ENCODE peak calls at places on chromosome 19, in ten cellular contexts. F, R, X, V, I, O, U, Q, N and K are unnamed samples.

GRCh38 chr19:48511321-48511731 is 309 bp downstream of the LMTK3 start:
- DNase-seq in F (no peak), R (no peak), X (no peak), V (no peak), I (no peak), O (no peak), U (no peak), Q (no peak), N (no peak), K (no peak)

GRCh38 chr19:43809762-43810696 is 7.8 kb upstream of the LYPD5 start:
- DNase-seq in F (peak), R (no peak), X (no peak), V (no peak), I (no peak), O (no peak), U (no peak), Q (peak), N (no peak), K (no peak)

GRCh38 chr19:35327642-35328041 is 1.3 kb upstream of the CD22 start:
- DNase-seq in F (no peak), R (no peak), X (no peak), V (no peak), I (no peak), O (no peak), U (no peak), Q (no peak), N (no peak), K (no peak)

GRCh38 chr19:55626350-55626749 is 2.0 kb upstream of the ZNF784 start:
- DNase-seq in F (no peak), R (no peak), X (no peak), V (no peak), I (no peak), O (no peak), U (no peak), Q (no peak), N (no peak), K (no peak)

GRCh38 chr19:15177269-15178116 is 23.3 kb downstream of the NOTCH3 start:
- DNase-seq in F (no peak), R (peak), X (peak), V (peak), I (peak), O (peak), U (no peak), Q (peak), N (peak), K (peak)

GRCh38 chr19:46601318-46602224 is at the start of gene CALM3:
- DNase-seq in F (no peak), R (no peak), X (peak), V (no peak), I (peak), O (no peak), U (peak), Q (no peak), N (no peak), K (peak)

GRCh38 chr19:3270908-3271307 is 46.4 kb downstream of the CELF5 start:
- DNase-seq in F (peak), R (peak), X (no peak), V (no peak), I (peak), O (no peak), U (no peak), Q (peak), N (no peak), K (no peak)

GRCh38 chr19:55618426-55618825 is 5.9 kb downstream of the ZNF784 start:
- DNase-seq in F (no peak), R (no peak), X (no peak), V (no peak), I (no peak), O (no peak), U (no peak), Q (no peak), N (no peak), K (peak)

GRCh38 chr19:51342631-51343569 is 961 bp upstream of the VSIG10L start:
- DNase-seq in F (no peak), R (no peak), X (no peak), V (no peak), I (no peak), O (no peak), U (no peak), Q (no peak), N (no peak), K (no peak)

GRCh38 chr19:2607712-2608601 is 94.5 kb downstream of the GNG7 start:
- DNase-seq in F (no peak), R (no peak), X (peak), V (no peak), I (no peak), O (no peak), U (no peak), Q (no peak), N (no peak), K (no peak)

GRCh38 chr19:46659151-46660007 is 1.6 kb downstream of the DACT3 start:
- DNase-seq in F (no peak), R (peak), X (no peak), V (no peak), I (peak), O (no peak), U (peak), Q (no peak), N (peak), K (peak)

GRCh38 chr19:33522371-33522662 is 726 bp upstream of the PEPD start:
- DNase-seq in F (no peak), R (no peak), X (no peak), V (no peak), I (no peak), O (no peak), U (no peak), Q (no peak), N (no peak), K (no peak)

GRCh38 chr19:1290245-1290698 is 4.6 kb downstream of the EFNA2 start:
- DNase-seq in F (no peak), R (no peak), X (no peak), V (no peak), I (no peak), O (no peak), U (no peak), Q (no peak), N (no peak), K (no peak)

GRCh38 chr19:51467864-51468544 is 9.8 kb upstream of the SIGLEC8 start:
- DNase-seq in F (no peak), R (no peak), X (no peak), V (peak), I (no peak), O (no peak), U (no peak), Q (no peak), N (no peak), K (no peak)

GRCh38 chr19:30521937-30522336 is 149.8 kb downstream of the ZNF536 start:
- DNase-seq in F (no peak), R (no peak), X (no peak), V (no peak), I (no peak), O (no peak), U (no peak), Q (no peak), N (no peak), K (no peak)

GRCh38 chr19:52099497-52100138 is 4.1 kb upstream of the ZNF841 start:
- DNase-seq in F (no peak), R (no peak), X (no peak), V (no peak), I (no peak), O (no peak), U (no peak), Q (no peak), N (no peak), K (no peak)

GRCh38 chr19:35468637-35469036 is 20.6 kb downstream of the FFAR2 start:
- DNase-seq in F (peak), R (peak), X (peak), V (no peak), I (peak), O (no peak), U (no peak), Q (no peak), N (no peak), K (no peak)

GRCh38 chr19:56088454-56089215 is 32.5 kb downstream of the ZNF787 start:
- DNase-seq in F (no peak), R (no peak), X (no peak), V (no peak), I (no peak), O (no peak), U (no peak), Q (no peak), N (no peak), K (no peak)

GRCh38 chr19:12365094-12365371 is 450 bp downstream of the ZNF442 start:
- DNase-seq in F (no peak), R (peak), X (no peak), V (no peak), I (peak), O (no peak), U (no peak), Q (peak), N (no peak), K (no peak)

GRCh38 chr19:42028304-42029216 is 34.5 kb upstream of the ATP1A3 start:
- DNase-seq in F (peak), R (no peak), X (no peak), V (no peak), I (peak), O (no peak), U (no peak), Q (no peak), N (no peak), K (no peak)

GRCh38 chr19:47651691-47652090 is 42.8 kb downstream of the BICRA start:
- DNase-seq in F (no peak), R (no peak), X (no peak), V (no peak), I (no peak), O (no peak), U (no peak), Q (no peak), N (no peak), K (no peak)

GRCh38 chr19:35247526-35248309 is 1.1 kb upstream of the LSR start:
- DNase-seq in F (peak), R (peak), X (peak), V (peak), I (peak), O (no peak), U (no peak), Q (no peak), N (no peak), K (peak)

GRCh38 chr19:4473708-4474503 is 1.8 kb downstream of the HDGFL2 start:
- DNase-seq in F (no peak), R (no peak), X (no peak), V (no peak), I (no peak), O (no peak), U (peak), Q (no peak), N (no peak), K (no peak)

GRCh38 chr19:10043286-10043927 is 30.1 kb downstream of the RDH8 start:
- DNase-seq in F (no peak), R (no peak), X (no peak), V (no peak), I (no peak), O (no peak), U (no peak), Q (peak), N (no peak), K (no peak)

GRCh38 chr19:47112166-47112663 is 1.4 kb downstream of the ZC3H4 start:
- DNase-seq in F (no peak), R (peak), X (peak), V (peak), I (peak), O (peak), U (peak), Q (peak), N (peak), K (peak)

GRCh38 chr19:1355258-1355973 is 28.3 kb upstream of the NDUFS7 start:
- DNase-seq in F (no peak), R (no peak), X (peak), V (no peak), I (no peak), O (no peak), U (no peak), Q (no peak), N (peak), K (no peak)

GRCh38 chr19:18023596-18024212 is 15.7 kb downstream of the ARRDC2 start:
- DNase-seq in F (no peak), R (peak), X (peak), V (no peak), I (peak), O (peak), U (peak), Q (no peak), N (peak), K (peak)

GRCh38 chr19:35291259-35291658 is 702 bp upstream of the MAG start:
- DNase-seq in F (no peak), R (no peak), X (no peak), V (no peak), I (no peak), O (no peak), U (no peak), Q (no peak), N (no peak), K (no peak)

GRCh38 chr19:21158523-21159135 is 16.8 kb downstream of the ZNF431 start:
- DNase-seq in F (no peak), R (no peak), X (no peak), V (no peak), I (no peak), O (no peak), U (no peak), Q (peak), N (no peak), K (no peak)

GRCh38 chr19:31943305-31943704 is 402.1 kb upstream of the ZNF507 start:
- DNase-seq in F (no peak), R (no peak), X (no peak), V (no peak), I (peak), O (no peak), U (no peak), Q (no peak), N (no peak), K (no peak)

GRCh38 chr19:41698746-41699230 is 9.6 kb upstream of the CEACAM5 start:
- DNase-seq in F (no peak), R (no peak), X (no peak), V (no peak), I (no peak), O (no peak), U (no peak), Q (no peak), N (no peak), K (no peak)

GRCh38 chr19:45251452-45252354 is 632 bp downstream of the MARK4 start:
- DNase-seq in F (no peak), R (peak), X (no peak), V (no peak), I (no peak), O (no peak), U (peak), Q (no peak), N (peak), K (peak)

GRCh38 chr19:33418461-33418860 is 45.0 kb downstream of the CEBPG start:
- DNase-seq in F (no peak), R (no peak), X (no peak), V (no peak), I (no peak), O (no peak), U (no peak), Q (no peak), N (no peak), K (no peak)

GRCh38 chr19:55160128-55160985 is 2.8 kb upstream of the TNNI3 start:
- DNase-seq in F (peak), R (peak), X (peak), V (peak), I (peak), O (peak), U (peak), Q (peak), N (peak), K (peak)

GRCh38 chr19:45900661-45901431 is 1.6 kb downstream of the MYPOP start:
- DNase-seq in F (no peak), R (no peak), X (no peak), V (no peak), I (no peak), O (no peak), U (no peak), Q (no peak), N (no peak), K (no peak)

GRCh38 chr19:13366529-13367143 is 139.6 kb downstream of the CACNA1A start:
- DNase-seq in F (peak), R (no peak), X (no peak), V (no peak), I (no peak), O (no peak), U (no peak), Q (peak), N (no peak), K (no peak)
- TF ChIP-seq POLR2A in F (no peak), R (no peak), X (no peak), V (no peak), I (no peak), O (no peak), U (no peak), Q (no peak), N (no peak), K (no peak)

GRCh38 chr19:50178859-50179537 is 15.9 kb upstream of the IZUMO2 start:
- DNase-seq in F (no peak), R (no peak), X (no peak), V (no peak), I (no peak), O (no peak), U (no peak), Q (no peak), N (no peak), K (no peak)

GRCh38 chr19:50175924-50176323 is 12.8 kb upstream of the IZUMO2 start:
- DNase-seq in F (no peak), R (no peak), X (no peak), V (no peak), I (no peak), O (no peak), U (no peak), Q (no peak), N (no peak), K (no peak)

GRCh38 chr19:50181121-50181520 is 18.0 kb upstream of the IZUMO2 start:
- DNase-seq in F (no peak), R (no peak), X (no peak), V (no peak), I (no peak), O (no peak), U (no peak), Q (no peak), N (no peak), K (no peak)

GRCh38 chr19:50174100-50174793 is 11.2 kb upstream of the IZUMO2 start:
- DNase-seq in F (no peak), R (no peak), X (no peak), V (no peak), I (no peak), O (no peak), U (no peak), Q (no peak), N (no peak), K (no peak)

GRCh38 chr19:50178320-50178719 is 15.2 kb upstream of the IZUMO2 start:
- DNase-seq in F (no peak), R (no peak), X (no peak), V (no peak), I (no peak), O (no peak), U (no peak), Q (no peak), N (no peak), K (no peak)
- H3K27ac ChIP-seq in F (no peak), R (no peak), X (peak), V (no peak), I (no peak), O (no peak), U (no peak), Q (no peak), N (no peak), K (no peak)

GRCh38 chr19:14005381-14006084 is 587 bp downstream of the RFX1 start:
- DNase-seq in F (peak), R (peak), X (peak), V (peak), I (peak), O (peak), U (peak), Q (peak), N (peak), K (peak)
- TF ChIP-seq POLR2A in F (no peak), R (peak), X (peak), V (no peak), I (no peak), O (peak), U (peak), Q (peak), N (peak), K (peak)

GRCh38 chr19:39355253-39355652 is 13.0 kb downstream of the SAMD4B start:
- DNase-seq in F (no peak), R (no peak), X (no peak), V (no peak), I (no peak), O (no peak), U (no peak), Q (no peak), N (no peak), K (no peak)

GRCh38 chr19:39360599-39360998 is 18.4 kb downstream of the SAMD4B start:
- DNase-seq in F (no peak), R (no peak), X (no peak), V (no peak), I (no peak), O (no peak), U (no peak), Q (no peak), N (no peak), K (no peak)

GRCh38 chr19:39356647-39357046 is 14.4 kb downstream of the SAMD4B start:
- DNase-seq in F (no peak), R (no peak), X (no peak), V (no peak), I (no peak), O (no peak), U (no peak), Q (no peak), N (no peak), K (no peak)

GRCh38 chr19:39356073-39356472 is 13.9 kb downstream of the SAMD4B start:
- DNase-seq in F (no peak), R (no peak), X (no peak), V (no peak), I (no peak), O (no peak), U (no peak), Q (no peak), N (no peak), K (no peak)

DNA sequence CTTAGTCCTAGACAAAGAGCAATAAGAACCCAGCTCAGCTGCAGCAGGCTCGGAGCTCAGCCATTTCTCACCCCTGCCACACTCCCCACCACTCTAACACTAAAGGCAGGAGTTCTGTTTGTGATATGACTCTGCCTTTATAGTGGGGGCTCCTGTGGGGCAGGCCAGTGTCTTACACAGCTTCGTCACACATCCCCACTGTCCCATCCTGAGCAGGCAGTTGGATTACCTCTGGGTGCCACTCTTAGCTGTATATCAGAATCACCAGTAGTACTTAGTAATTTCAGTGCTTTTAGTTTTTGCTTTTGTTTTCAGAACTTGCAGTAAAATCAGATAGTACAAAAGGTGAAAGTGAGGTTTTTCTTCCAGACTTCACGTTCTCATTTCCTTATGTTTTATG is 16.8 kb downstream of the SAMD4B start:
- DNase-seq in F (no peak), R (no peak), X (no peak), V (no peak), I (no peak), O (no peak), U (no peak), Q (no peak), N (no peak), K (no peak)
- H3K27ac ChIP-seq in F (no peak), R (no peak), X (no peak), V (no peak), I (no peak), O (no peak), U (no peak), Q (no peak), N (no peak), K (no peak)

GRCh38 chr19:36528194-36528920 is at the start of gene ZNF260:
- DNase-seq in F (no peak), R (peak), X (peak), V (peak), I (peak), O (peak), U (peak), Q (peak), N (peak), K (peak)
- TF ChIP-seq POLR2A in F (no peak), R (peak), X (peak), V (no peak), I (no peak), O (peak), U (peak), Q (peak), N (no peak), K (peak)

GRCh38 chr19:7874857-7875393 is 735 bp upstream of the PRR36 start:
- DNase-seq in F (no peak), R (no peak), X (no peak), V (no peak), I (no peak), O (no peak), U (no peak), Q (no peak), N (no peak), K (no peak)
- H3K27ac ChIP-seq in F (peak), R (no peak), X (no peak), V (no peak), I (no peak), O (no peak), U (no peak), Q (no peak), N (no peak), K (no peak)

DNA sequence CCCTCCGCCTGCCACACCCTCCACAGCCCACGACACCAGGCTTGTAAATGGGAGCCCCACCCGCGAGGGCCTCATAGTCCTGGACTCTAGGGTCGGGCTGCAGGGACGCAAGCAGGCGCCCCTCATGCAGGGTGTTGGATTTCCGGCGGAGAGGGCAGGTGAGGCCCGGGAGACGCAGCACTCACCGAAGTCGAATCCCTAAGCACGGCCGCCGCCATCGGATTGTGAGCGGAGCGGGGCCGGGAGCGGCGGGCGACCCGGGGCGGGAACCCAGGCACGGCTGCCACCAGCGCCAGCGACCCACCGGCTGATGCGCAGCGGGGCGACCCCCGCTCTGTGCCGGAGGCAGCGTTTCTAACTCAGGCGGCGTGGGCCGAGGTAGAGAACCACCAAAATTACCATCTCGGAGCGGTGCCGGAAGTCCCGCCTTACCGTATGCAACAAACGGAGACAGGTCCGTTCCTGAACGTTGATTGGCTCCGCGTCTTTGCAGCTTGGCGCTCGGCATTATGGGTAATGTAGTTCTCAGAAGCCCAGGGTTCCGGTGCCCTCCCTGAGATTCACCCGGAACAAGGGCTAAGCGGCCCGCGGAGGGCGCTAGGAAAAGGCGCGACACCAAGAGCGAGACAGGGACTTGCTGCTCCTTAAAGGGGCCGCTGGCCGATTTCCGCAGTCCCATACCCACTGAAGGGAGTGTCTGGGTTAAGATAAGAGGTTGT is at the start of gene ZNF416:
- DNase-seq in F (peak), R (peak), X (peak), V (peak), I (peak), O (peak), U (peak), Q (peak), N (peak), K (peak)
- TF ChIP-seq POLR2A in F (no peak), R (peak), X (no peak), V (no peak), I (no peak), O (no peak), U (no peak), Q (no peak), N (no peak), K (peak)

GRCh38 chr19:6238643-6239281 is 41.0 kb downstream of the MLLT1 start:
- DNase-seq in F (no peak), R (peak), X (peak), V (no peak), I (peak), O (peak), U (no peak), Q (peak), N (peak), K (peak)
- H3K27ac ChIP-seq in F (no peak), R (peak), X (peak), V (peak), I (no peak), O (peak), U (peak), Q (no peak), N (peak), K (peak)

GRCh38 chr19:54114340-54114826 is 1.1 kb downstream of the TFPT start:
- DNase-seq in F (no peak), R (peak), X (peak), V (no peak), I (peak), O (no peak), U (no peak), Q (peak), N (no peak), K (peak)
- TF ChIP-seq POLR2A in F (no peak), R (no peak), X (no peak), V (no peak), I (no peak), O (no peak), U (no peak), Q (no peak), N (no peak), K (no peak)